ENCODE peak calls at places on chromosomes 4 and X, in four cellular contexts. X, A, U and I are unnamed samples.

GRCh38 chr4:54440394-54441223 is 211.5 kb downstream of the PDGFRA start:
- DNase-seq in U (no peak), X (no peak), A (no peak), I (no peak)

GRCh38 chrX:43882294-43882681 is at the start of gene MAOB:
- DNase-seq in A (peak; percentile 67), X (no peak), U (no peak), I (no peak)

GRCh38 chr4:140267576-140267975 is 105.9 kb upstream of the SCOC start:
- DNase-seq in U (no peak), X (no peak), A (no peak), I (no peak)

GRCh38 chr4:4320951-4321714 is 31.1 kb downstream of the ZBTB49 start:
- DNase-seq in A (no peak), X (no peak), U (no peak), I (no peak)

GRCh38 chr4:129335263-129335662 is 239.3 kb downstream of the C4orf33 start:
- DNase-seq in X (no peak), U (no peak), A (no peak), I (no peak)

GRCh38 chr4:36551697-36552214 is 270.3 kb downstream of the DTHD1 start:
- DNase-seq in A (no peak), U (no peak), X (no peak), I (no peak)

GRCh38 chr4:87677731-87678130 is 27.7 kb downstream of the DMP1 start:
- DNase-seq in U (no peak), X (no peak), A (no peak), I (no peak)

GRCh38 chr4:168769416-168769815 is 240.6 kb downstream of the CBR4 start:
- DNase-seq in X (no peak), U (no peak), A (no peak), I (no peak)

GRCh38 chr4:39732728-39733127 is 34.8 kb downstream of the UBE2K start:
- DNase-seq in X (no peak), A (no peak), U (peak; percentile 73), I (no peak)

GRCh38 chr4:37243061-37243460 is 1.5 kb upstream of the NWD2 start:
- DNase-seq in U (no peak), X (no peak), A (no peak), I (no peak)

GRCh38 chrX:133670394-133670793 is 255.1 kb upstream of the GPC4 start:
- DNase-seq in X (no peak), A (no peak), U (no peak), I (no peak)

GRCh38 chr4:166012129-166013078 is 139.4 kb downstream of the TLL1 start:
- DNase-seq in A (no peak), U (no peak), X (no peak), I (no peak)

GRCh38 chrX:8815460-8816065 is 14.4 kb upstream of the FAM9A start:
- DNase-seq in A (no peak), U (peak; percentile 12), X (no peak), I (no peak)

GRCh38 chr4:79526970-79527565 is 119.0 kb upstream of the GK2 start:
- DNase-seq in X (no peak), A (no peak), U (no peak), I (no peak)

GRCh38 chr4:77651820-77652219 is 46.2 kb downstream of the CXCL13 start:
- DNase-seq in A (no peak), X (no peak), U (no peak), I (no peak)

GRCh38 chr4:139419388-139419914 is 34.5 kb upstream of the RAB33B start:
- DNase-seq in X (no peak), U (peak; percentile 37), A (no peak), I (no peak)

GRCh38 chr4:40623707-40624106 is 6.0 kb downstream of the RBM47 start:
- DNase-seq in U (no peak), X (no peak), A (no peak), I (no peak)

GRCh38 chr4:138561906-138562305 is 319.8 kb upstream of the SLC7A11 start:
- DNase-seq in X (no peak), U (no peak), A (peak; percentile 70), I (no peak)

GRCh38 chr4:55340246-55340645 is 5.8 kb upstream of the SRD5A3 start:
- DNase-seq in X (no peak), A (no peak), U (no peak), I (no peak)

GRCh38 chrX:56968980-56969379 is 26.4 kb downstream of the SPIN3 start:
- DNase-seq in A (no peak), U (no peak), X (no peak), I (no peak)

GRCh38 chrX:17595456-17596035 is 141.7 kb upstream of the SCML1 start:
- DNase-seq in U (no peak), X (no peak), A (no peak), I (no peak)

GRCh38 chr4:105092356-105092755 is 54.3 kb upstream of the TET2 start:
- DNase-seq in A (no peak), U (peak; percentile 40), X (no peak), I (no peak)

GRCh38 chrX:18938710-18939109 is 45.2 kb downstream of the PHKA2 start:
- DNase-seq in A (no peak), U (no peak), X (no peak), I (no peak)

DNA sequence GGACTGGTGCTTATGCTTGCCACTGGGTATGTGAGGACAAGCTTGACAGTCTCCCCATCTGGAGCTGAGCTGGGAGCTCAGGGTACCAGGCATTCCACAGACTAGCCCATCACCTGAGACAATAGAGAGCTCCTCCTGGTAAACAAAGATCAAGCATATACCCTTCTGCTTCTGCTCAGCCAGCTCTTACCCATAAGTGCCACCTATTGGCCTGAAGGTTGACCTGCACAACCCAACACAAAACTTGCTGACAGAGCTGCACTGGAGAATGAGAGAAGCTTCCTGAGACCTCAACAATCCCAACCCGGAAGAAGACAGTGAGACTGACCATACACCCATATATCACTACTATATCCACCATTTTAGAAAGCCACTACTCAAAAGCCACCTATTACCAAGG is 1049.2 kb upstream of the INTU start:
- DNase-seq in U (no peak), X (no peak), A (no peak), I (no peak)
- TF ChIP-seq CTCF in U (peak; percentile 47), X (no peak), A (no peak), I (peak; percentile 36)

DNA sequence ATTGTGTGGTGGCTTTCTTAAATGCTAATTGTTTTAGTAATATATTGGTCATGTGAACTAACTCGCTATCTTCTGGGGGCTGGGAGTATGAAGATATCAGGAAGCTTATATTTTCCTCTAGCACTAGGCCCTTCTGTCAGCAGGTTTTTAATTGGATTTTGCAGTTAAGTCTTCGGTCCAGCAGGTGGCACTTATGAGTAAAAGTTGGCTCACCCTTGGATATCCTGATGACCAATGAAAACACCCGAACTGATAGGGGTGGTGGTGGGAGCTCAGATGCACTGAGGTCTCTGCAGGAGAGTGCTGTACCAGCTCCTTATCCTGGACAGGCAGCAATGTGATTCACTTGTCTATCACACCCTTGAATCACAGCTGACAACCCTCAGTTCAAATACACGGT is 1365.8 kb upstream of the DIAPH2 start:
- DNase-seq in X (no peak), U (no peak), A (no peak), I (no peak)
- TF ChIP-seq CTCF in X (no peak), U (no peak), A (no peak), I (peak; percentile 67)

GRCh38 chr4:89249313-89249712 is 58.3 kb downstream of the GPRIN3 start:
- DNase-seq in X (no peak), U (no peak), A (no peak), I (no peak)

GRCh38 chr4:89251396-89251795 is 56.2 kb downstream of the GPRIN3 start:
- DNase-seq in A (no peak), U (no peak), X (no peak), I (no peak)

GRCh38 chr4:89249716-89250361 is 57.8 kb downstream of the GPRIN3 start:
- DNase-seq in A (no peak), U (no peak), X (no peak), I (no peak)

GRCh38 chr4:89247951-89248350 is 59.6 kb downstream of the GPRIN3 start:
- DNase-seq in X (no peak), U (no peak), A (no peak), I (no peak)

DNA sequence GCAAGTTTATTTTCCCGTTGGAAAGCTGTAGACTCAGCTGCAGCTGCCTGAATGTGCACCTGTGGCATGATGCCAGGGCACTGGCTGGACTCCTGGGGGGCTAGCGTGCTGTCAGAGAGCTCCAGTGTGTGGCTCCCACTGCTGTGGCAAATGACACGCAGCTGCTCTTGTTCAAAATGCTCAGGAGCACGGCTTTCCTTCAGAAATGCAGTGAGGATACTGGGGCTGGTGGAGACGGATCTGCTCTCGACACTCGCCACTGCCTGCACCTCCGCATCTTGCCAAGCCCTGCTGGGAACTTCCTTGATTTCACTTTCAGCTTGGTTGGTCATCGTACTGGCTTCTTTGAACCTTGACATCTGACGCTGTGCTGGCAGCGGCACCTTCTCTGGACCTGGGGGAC is 58.7 kb downstream of the GPRIN3 start:
- DNase-seq in X (no peak), A (no peak), U (no peak), I (no peak)
- TF ChIP-seq CTCF in X (no peak), A (no peak), U (no peak), I (no peak)

GRCh38 chr4:2462218-2462991 is 6.5 kb upstream of the RNF4 start:
- DNase-seq in X (peak; percentile 60), U (no peak), A (peak; percentile 89), I (peak; percentile 79)
- TF ChIP-seq CTCF in X (peak; percentile 57), U (peak; percentile 15), A (peak; percentile 58), I (peak; percentile 74)

GRCh38 chr4:185820119-185821028 is 8.4 kb upstream of the SORBS2 start:
- DNase-seq in A (peak; percentile 47), X (no peak), U (no peak), I (no peak)
- TF ChIP-seq CTCF in A (no peak), X (no peak), U (no peak), I (no peak)

GRCh38 chr4:183071222-183071621 is 27.8 kb upstream of the WWC2 start:
- DNase-seq in X (no peak), U (no peak), A (no peak), I (no peak)

GRCh38 chr4:183078634-183079033 is 20.4 kb upstream of the WWC2 start:
- DNase-seq in U (no peak), X (no peak), A (no peak), I (no peak)

GRCh38 chr4:183074288-183074990 is 24.6 kb upstream of the WWC2 start:
- DNase-seq in X (no peak), U (no peak), A (no peak), I (no peak)

GRCh38 chr4:183072181-183072580 is 26.9 kb upstream of the WWC2 start:
- DNase-seq in U (no peak), A (no peak), X (no peak), I (no peak)

GRCh38 chr4:183073838-183074145 is 25.3 kb upstream of the WWC2 start:
- DNase-seq in X (no peak), A (no peak), U (no peak), I (no peak)
- TF ChIP-seq CTCF in X (no peak), A (no peak), U (no peak), I (peak; percentile 60)